ENCODE peak calls at places on chromosome 6, in six cellular contexts. One of them, this sample, is unnamed.

GRCh38 chr6:42279144-42279781 is 61.6 kb upstream of the MRPS10 start:
- DNase-seq in K562: no peak
- DNase-seq in psoas muscle: peak; percentile 38
- DNase-seq in heart left ventricle: no peak
- DNase-seq in OCI-LY7: peak; percentile 47
- DNase-seq in ascending aorta: no peak
- DNase-seq in this sample: no peak

GRCh38 chr6:157376706-157377230 is 4.2 kb upstream of the ZDHHC14 start:
- DNase-seq in K562: no peak
- DNase-seq in OCI-LY7: peak; percentile 48
- DNase-seq in heart left ventricle: no peak
- DNase-seq in ascending aorta: no peak
- DNase-seq in psoas muscle: no peak
- DNase-seq in this sample: no peak

GRCh38 chr6:133245033-133245903 is 4.1 kb downstream of the EYA4 start:
- DNase-seq in heart left ventricle: no peak
- DNase-seq in K562: no peak
- DNase-seq in psoas muscle: no peak
- DNase-seq in OCI-LY7: no peak
- DNase-seq in ascending aorta: no peak
- DNase-seq in this sample: no peak

GRCh38 chr6:14270925-14271791 is 153.6 kb downstream of the CD83 start:
- DNase-seq in K562: peak; percentile 75
- DNase-seq in heart left ventricle: no peak
- DNase-seq in ascending aorta: peak; percentile 17
- DNase-seq in OCI-LY7: no peak
- DNase-seq in psoas muscle: peak; percentile 22
- DNase-seq in this sample: peak; percentile 78

GRCh38 chr6:14039038-14039437 is 78.5 kb upstream of the CD83 start:
- DNase-seq in heart left ventricle: no peak
- DNase-seq in psoas muscle: no peak
- DNase-seq in OCI-LY7: no peak
- DNase-seq in ascending aorta: no peak
- DNase-seq in K562: peak; percentile 94
- DNase-seq in this sample: no peak

GRCh38 chr6:169223006-169223405 is 30.6 kb downstream of the THBS2 start:
- DNase-seq in K562: no peak
- DNase-seq in OCI-LY7: no peak
- DNase-seq in ascending aorta: no peak
- DNase-seq in heart left ventricle: no peak
- DNase-seq in psoas muscle: no peak
- DNase-seq in this sample: no peak

GRCh38 chr6:122726649-122727048 is 52.9 kb upstream of the FABP7 start:
- DNase-seq in ascending aorta: no peak
- DNase-seq in K562: peak; percentile 28
- DNase-seq in psoas muscle: no peak
- DNase-seq in heart left ventricle: no peak
- DNase-seq in OCI-LY7: no peak
- DNase-seq in this sample: peak; percentile 21

GRCh38 chr6:44630125-44631028 is 242.9 kb downstream of the CDC5L start:
- DNase-seq in OCI-LY7: peak; percentile 8
- DNase-seq in K562: peak; percentile 81
- DNase-seq in ascending aorta: no peak
- DNase-seq in psoas muscle: no peak
- DNase-seq in heart left ventricle: no peak
- DNase-seq in this sample: peak; percentile 86

GRCh38 chr6:68007717-68008116 is 627.4 kb upstream of the ADGRB3 start:
- DNase-seq in OCI-LY7: no peak
- DNase-seq in ascending aorta: no peak
- DNase-seq in K562: no peak
- DNase-seq in heart left ventricle: no peak
- DNase-seq in psoas muscle: no peak
- DNase-seq in this sample: no peak

GRCh38 chr6:99032396-99032795 is 84.7 kb upstream of the FBXL4 start:
- DNase-seq in K562: no peak
- DNase-seq in psoas muscle: no peak
- DNase-seq in OCI-LY7: no peak
- DNase-seq in ascending aorta: no peak
- DNase-seq in heart left ventricle: no peak
- DNase-seq in this sample: no peak

GRCh38 chr6:56359201-56359899 is 112.0 kb upstream of the COL21A1 start:
- DNase-seq in ascending aorta: no peak
- DNase-seq in psoas muscle: peak; percentile 28
- DNase-seq in K562: peak; percentile 65
- DNase-seq in OCI-LY7: peak; percentile 68
- DNase-seq in heart left ventricle: peak; percentile 54
- DNase-seq in this sample: peak; percentile 84

GRCh38 chr6:138817799-138818198 is 21.9 kb downstream of the ECT2L start:
- DNase-seq in OCI-LY7: no peak
- DNase-seq in psoas muscle: no peak
- DNase-seq in ascending aorta: no peak
- DNase-seq in K562: no peak
- DNase-seq in heart left ventricle: no peak
- DNase-seq in this sample: peak; percentile 68

GRCh38 chr6:79525272-79526100 is 11.7 kb downstream of the LCA5 start:
- DNase-seq in heart left ventricle: peak; percentile 30
- DNase-seq in K562: peak; percentile 70
- DNase-seq in psoas muscle: peak; percentile 21
- DNase-seq in ascending aorta: no peak
- DNase-seq in OCI-LY7: no peak
- DNase-seq in this sample: peak; percentile 78

GRCh38 chr6:48986803-48987202 is 476.2 kb downstream of the MMUT start:
- DNase-seq in OCI-LY7: no peak
- DNase-seq in heart left ventricle: no peak
- DNase-seq in K562: no peak
- DNase-seq in psoas muscle: no peak
- DNase-seq in ascending aorta: no peak
- DNase-seq in this sample: no peak
- H3K9me3 ChIP-seq in OCI-LY7: no peaks in the 10 kb centered on the region
- H3K9me3 ChIP-seq in heart left ventricle: peaks cover 6% of the 10 kb centered on the region
- H3K9me3 ChIP-seq in K562: no peaks in the 10 kb centered on the region
- H3K9me3 ChIP-seq in psoas muscle: no peaks in the 10 kb centered on the region
- H3K9me3 ChIP-seq in ascending aorta: no peaks in the 10 kb centered on the region
- H3K9me3 ChIP-seq in this sample: no peaks in the 10 kb centered on the region

GRCh38 chr6:125188594-125189203 is 35.1 kb downstream of the TPD52L1 start:
- DNase-seq in ascending aorta: no peak
- DNase-seq in K562: no peak
- DNase-seq in heart left ventricle: no peak
- DNase-seq in psoas muscle: no peak
- DNase-seq in OCI-LY7: no peak
- DNase-seq in this sample: no peak
- H3K27ac ChIP-seq in ascending aorta: peak overlapping the region; percentile 48
- H3K27ac ChIP-seq in K562: peak overlapping the region; percentile 9
- H3K27ac ChIP-seq in heart left ventricle: peak overlapping the region; percentile 46
- H3K27ac ChIP-seq in psoas muscle: peak overlapping the region; percentile 89
- H3K27ac ChIP-seq in OCI-LY7: no peak overlapping the region
- H3K27ac ChIP-seq in this sample: peak overlapping the region; percentile 61

GRCh38 chr6:161215193-161215592 is 58.7 kb downstream of the AGPAT4 start:
- DNase-seq in OCI-LY7: no peak
- DNase-seq in psoas muscle: no peak
- DNase-seq in heart left ventricle: no peak
- DNase-seq in ascending aorta: no peak
- DNase-seq in K562: peak; percentile 66
- DNase-seq in this sample: no peak

GRCh38 chr6:161210857-161211256 is 63.0 kb downstream of the AGPAT4 start:
- DNase-seq in K562: no peak
- DNase-seq in ascending aorta: no peak
- DNase-seq in heart left ventricle: no peak
- DNase-seq in psoas muscle: no peak
- DNase-seq in OCI-LY7: no peak
- DNase-seq in this sample: no peak

GRCh38 chr6:161214722-161215121 is 59.1 kb downstream of the AGPAT4 start:
- DNase-seq in psoas muscle: no peak
- DNase-seq in ascending aorta: no peak
- DNase-seq in heart left ventricle: no peak
- DNase-seq in OCI-LY7: no peak
- DNase-seq in K562: peak; percentile 70
- DNase-seq in this sample: no peak

GRCh38 chr6:161211380-161212035 is 62.4 kb downstream of the AGPAT4 start:
- DNase-seq in K562: no peak
- DNase-seq in OCI-LY7: peak; percentile 26
- DNase-seq in ascending aorta: no peak
- DNase-seq in psoas muscle: no peak
- DNase-seq in heart left ventricle: no peak
- DNase-seq in this sample: no peak

DNA sequence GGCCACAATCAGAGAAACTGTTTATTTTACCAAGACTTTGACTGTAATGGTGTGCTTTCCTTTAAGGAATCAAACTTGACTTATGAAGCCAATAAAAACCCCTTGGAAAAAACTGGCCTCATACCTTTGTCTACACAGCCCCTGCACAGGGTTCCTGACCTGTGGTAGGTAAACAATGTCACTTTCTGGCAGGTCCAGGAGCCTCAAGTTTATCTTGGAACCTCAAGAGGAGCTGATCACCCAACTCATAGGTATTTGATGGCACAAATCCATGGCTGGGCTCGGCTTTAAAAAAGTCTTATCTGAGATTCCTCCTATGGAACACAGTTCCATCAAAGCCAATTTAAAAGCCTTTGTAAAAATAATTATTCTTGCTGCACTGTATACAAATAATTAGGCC is 61.0 kb downstream of the AGPAT4 start:
- DNase-seq in OCI-LY7: no peak
- DNase-seq in ascending aorta: no peak
- DNase-seq in psoas muscle: no peak
- DNase-seq in heart left ventricle: no peak
- DNase-seq in K562: no peak
- DNase-seq in this sample: no peak
- H3K9me3 ChIP-seq in OCI-LY7: peaks cover 10% of the 10 kb centered on the region
- H3K9me3 ChIP-seq in ascending aorta: no peaks in the 10 kb centered on the region
- H3K9me3 ChIP-seq in psoas muscle: no peaks in the 10 kb centered on the region
- H3K9me3 ChIP-seq in heart left ventricle: peaks cover 7% of the 10 kb centered on the region
- H3K9me3 ChIP-seq in K562: peaks cover 19% of the 10 kb centered on the region
- H3K9me3 ChIP-seq in this sample: peaks cover 3% of the 10 kb centered on the region

DNA sequence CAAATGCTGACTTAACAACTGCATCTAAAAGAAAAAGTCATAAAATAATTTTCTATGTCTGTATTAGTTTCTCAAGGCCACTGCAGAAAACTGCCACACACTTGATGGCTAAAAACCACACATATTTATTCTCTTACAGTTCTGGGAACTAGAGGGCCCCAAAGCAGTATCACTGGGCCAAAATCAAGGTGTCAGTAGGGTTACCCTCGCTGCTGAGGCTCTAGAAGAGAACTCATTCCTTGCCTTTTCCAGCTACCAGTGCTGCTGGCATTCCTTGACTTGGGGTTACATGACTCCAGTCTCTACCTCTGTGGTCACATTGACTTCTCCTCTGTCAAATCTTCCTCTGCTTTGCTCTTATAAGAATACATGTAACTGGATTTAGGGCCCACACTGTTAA is 124.6 kb upstream of the THEMIS start:
- DNase-seq in K562: no peak
- DNase-seq in psoas muscle: no peak
- DNase-seq in heart left ventricle: no peak
- DNase-seq in OCI-LY7: no peak
- DNase-seq in ascending aorta: no peak
- DNase-seq in this sample: no peak
- H3K27ac ChIP-seq in K562: no peak overlapping the region
- H3K27ac ChIP-seq in psoas muscle: no peak overlapping the region
- H3K27ac ChIP-seq in heart left ventricle: no peak overlapping the region
- H3K27ac ChIP-seq in OCI-LY7: no peak overlapping the region
- H3K27ac ChIP-seq in ascending aorta: no peak overlapping the region
- H3K27ac ChIP-seq in this sample: no peak overlapping the region

GRCh38 chr6:100468013-100468622 is 3.4 kb upstream of the SIM1 start:
- DNase-seq in ascending aorta: no peak
- DNase-seq in K562: no peak
- DNase-seq in psoas muscle: no peak
- DNase-seq in heart left ventricle: no peak
- DNase-seq in OCI-LY7: no peak
- DNase-seq in this sample: no peak
- H3K9me3 ChIP-seq in ascending aorta: no peaks in the 10 kb centered on the region
- H3K9me3 ChIP-seq in K562: no peaks in the 10 kb centered on the region
- H3K9me3 ChIP-seq in psoas muscle: no peaks in the 10 kb centered on the region
- H3K9me3 ChIP-seq in heart left ventricle: no peaks in the 10 kb centered on the region
- H3K9me3 ChIP-seq in OCI-LY7: no peaks in the 10 kb centered on the region
- H3K9me3 ChIP-seq in this sample: no peaks in the 10 kb centered on the region

GRCh38 chr6:151098166-151098565 is 141.6 kb upstream of the AKAP12 start:
- DNase-seq in K562: no peak
- DNase-seq in OCI-LY7: no peak
- DNase-seq in psoas muscle: no peak
- DNase-seq in heart left ventricle: no peak
- DNase-seq in ascending aorta: no peak
- DNase-seq in this sample: no peak

GRCh38 chr6:151096691-151097090 is 143.1 kb upstream of the AKAP12 start:
- DNase-seq in ascending aorta: no peak
- DNase-seq in OCI-LY7: no peak
- DNase-seq in psoas muscle: no peak
- DNase-seq in K562: no peak
- DNase-seq in heart left ventricle: no peak
- DNase-seq in this sample: no peak

GRCh38 chr6:151097207-151097606 is 142.6 kb upstream of the AKAP12 start:
- DNase-seq in ascending aorta: no peak
- DNase-seq in heart left ventricle: no peak
- DNase-seq in OCI-LY7: no peak
- DNase-seq in K562: no peak
- DNase-seq in psoas muscle: no peak
- DNase-seq in this sample: no peak

GRCh38 chr6:151095538-151096254 is 144.1 kb upstream of the AKAP12 start:
- DNase-seq in ascending aorta: no peak
- DNase-seq in heart left ventricle: no peak
- DNase-seq in K562: no peak
- DNase-seq in psoas muscle: no peak
- DNase-seq in OCI-LY7: no peak
- DNase-seq in this sample: no peak

GRCh38 chr6:151096255-151096612 is 143.5 kb upstream of the AKAP12 start:
- DNase-seq in K562: no peak
- DNase-seq in heart left ventricle: no peak
- DNase-seq in psoas muscle: no peak
- DNase-seq in ascending aorta: no peak
- DNase-seq in OCI-LY7: no peak
- DNase-seq in this sample: peak; percentile 29
- H3K27ac ChIP-seq in K562: no peak overlapping the region
- H3K27ac ChIP-seq in heart left ventricle: no peak overlapping the region
- H3K27ac ChIP-seq in psoas muscle: no peak overlapping the region
- H3K27ac ChIP-seq in ascending aorta: no peak overlapping the region
- H3K27ac ChIP-seq in OCI-LY7: no peak overlapping the region
- H3K27ac ChIP-seq in this sample: peak overlapping the region; percentile 72